ENCODE peak calls at places on chromosome 6, in four cellular contexts. W is activated CD8-positive, alpha-beta T cell treated with anti-CD3 and anti-CD28 coated beads for 36 hours; X is HFF-Myc; S is glutamatergic neuron. O is an unnamed sample.

GRCh38 chr6:112665114-112665513 is 318.0 kb downstream of the RFPL4B start:
- DNase-seq in W (no peak), X (no peak), S (no peak), O (no peak)

GRCh38 chr6:29685718-29686326 is 4.9 kb upstream of the ZFP57 start:
- DNase-seq in W (no peak), X (no peak), S (no peak), O (no peak)

GRCh38 chr6:31270788-31271640 is 878 bp downstream of the HLA-C start:
- DNase-seq in W (peak), X (no peak), S (peak), O (no peak)

GRCh38 chr6:26561533-26562466 is 23.6 kb downstream of the HMGN4 start:
- DNase-seq in X (no peak), S (no peak), W (no peak), O (no peak)

GRCh38 chr6:134373282-134373922 is 55.5 kb upstream of the SGK1 start:
- DNase-seq in W (peak), S (no peak), X (no peak), O (peak)

GRCh38 chr6:21595265-21595950 is 1.9 kb downstream of the SOX4 start:
- DNase-seq in X (no peak), S (no peak), W (peak), O (no peak)

GRCh38 chr6:141024526-141024925 is 1108.2 kb upstream of the GJE1 start:
- DNase-seq in S (no peak), W (no peak), X (no peak), O (no peak)

GRCh38 chr6:37793067-37793466 is 26.5 kb upstream of the ZFAND3 start:
- DNase-seq in X (no peak), S (peak), W (no peak), O (no peak)

GRCh38 chr6:161403717-161404116 is 129.9 kb upstream of the AGPAT4 start:
- DNase-seq in X (no peak), W (no peak), S (no peak), O (no peak)

GRCh38 chr6:145823322-145823944 is 8.8 kb upstream of the FBXO30 start:
- DNase-seq in X (no peak), S (no peak), W (peak), O (no peak)

GRCh38 chr6:124882580-124883393 is 79.5 kb upstream of the RNF217 start:
- DNase-seq in X (no peak), S (no peak), W (no peak), O (peak)

GRCh38 chr6:124879992-124880355 is 82.3 kb upstream of the RNF217 start:
- DNase-seq in S (no peak), X (no peak), W (no peak), O (no peak)

GRCh38 chr6:124879110-124879991 is 82.9 kb upstream of the RNF217 start:
- DNase-seq in W (no peak), S (no peak), X (no peak), O (no peak)

GRCh38 chr6:124885171-124885570 is 77.1 kb upstream of the RNF217 start:
- DNase-seq in S (no peak), W (no peak), X (no peak), O (no peak)

DNA sequence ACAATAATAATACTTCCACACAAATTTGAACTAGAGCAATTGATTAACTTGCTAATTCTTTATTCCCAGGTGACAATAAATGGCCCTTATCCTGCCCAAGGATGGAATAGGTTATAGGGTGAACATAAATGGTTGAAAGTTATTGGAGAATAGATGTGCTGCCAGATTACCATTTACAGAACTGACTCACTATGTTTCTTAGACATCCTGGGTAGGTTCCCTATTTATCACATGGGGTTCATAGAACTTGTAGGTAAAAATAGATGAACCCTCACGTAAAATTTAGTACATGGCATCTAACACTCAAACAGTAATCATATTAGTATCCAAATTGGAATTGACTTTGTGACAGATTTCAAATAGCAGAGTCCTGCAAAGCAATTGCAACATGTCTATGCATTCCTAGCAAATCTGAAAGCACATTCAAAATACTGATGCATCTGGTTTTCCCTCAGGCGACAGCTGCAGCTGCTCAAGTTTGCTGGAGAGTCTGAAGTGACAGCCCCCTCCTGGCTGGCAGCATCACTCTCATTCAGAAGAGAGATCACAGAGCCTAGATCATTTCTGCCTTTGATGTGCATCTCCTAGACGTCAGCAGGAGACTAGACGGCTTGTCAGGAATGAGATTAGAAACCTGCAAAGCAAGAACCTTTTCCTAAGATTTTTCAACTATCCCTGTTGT is 80.2 kb upstream of the RNF217 start:
- DNase-seq in X (no peak), S (peak), W (no peak), O (no peak)
- TF ChIP-seq CTCF in X (no peak), S (no peak), W (no peak), O (no peak)

GRCh38 chr6:106685833-106686232 is 56.5 kb downstream of the QRSL1 start:
- DNase-seq in S (no peak), X (no peak), W (no peak), O (no peak)

GRCh38 chr6:106692823-106693216 is 63.4 kb downstream of the QRSL1 start:
- DNase-seq in W (no peak), X (no peak), S (no peak), O (no peak)

GRCh38 chr6:106692112-106692822 is 62.9 kb downstream of the QRSL1 start:
- DNase-seq in X (no peak), S (no peak), W (no peak), O (no peak)

GRCh38 chr6:106684011-106684410 is 54.6 kb downstream of the QRSL1 start:
- DNase-seq in S (no peak), X (no peak), W (no peak), O (no peak)

DNA sequence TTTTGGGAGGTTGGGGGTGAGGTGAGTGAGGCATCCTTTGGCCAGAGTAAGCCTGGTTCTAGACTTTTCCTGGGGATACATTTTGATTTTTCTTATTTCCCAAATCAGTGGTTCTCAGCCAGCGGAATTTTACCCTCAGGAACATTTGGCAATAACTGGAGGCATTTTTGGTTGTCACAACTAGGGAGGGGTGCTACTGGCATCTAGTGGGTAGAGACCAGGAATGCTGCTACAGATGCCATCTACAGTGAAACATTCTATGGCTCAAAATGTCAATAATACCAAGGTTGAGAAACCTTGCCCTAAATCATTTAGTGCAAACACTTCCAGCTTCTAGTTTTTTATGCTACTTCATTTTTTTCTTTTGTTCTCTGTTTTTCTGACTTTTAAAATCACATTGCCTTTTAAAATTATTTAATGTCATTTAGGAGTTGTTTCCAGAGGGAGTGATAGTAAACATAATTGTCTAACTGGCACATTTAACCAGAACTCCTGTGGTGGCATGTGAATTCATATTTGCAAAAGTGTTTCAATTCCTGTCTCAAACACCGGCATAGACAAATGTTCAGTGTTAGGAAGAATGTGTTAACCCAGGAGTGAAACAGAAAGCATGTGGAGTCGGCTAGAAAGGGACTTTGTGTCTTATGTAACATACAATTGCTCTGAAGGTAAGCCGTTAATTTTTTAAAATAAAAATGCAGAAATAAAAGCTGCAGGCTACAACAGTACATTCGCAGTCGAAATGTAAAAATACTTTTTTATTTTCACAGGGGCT is 59.0 kb downstream of the QRSL1 start:
- DNase-seq in X (no peak), S (no peak), W (no peak), O (no peak)
- TF ChIP-seq CTCF in X (no peak), S (no peak), W (no peak), O (no peak)

GRCh38 chr6:17600527-17601388 is 656 bp downstream of the FAM8A1 start:
- DNase-seq in S (peak), X (no peak), W (peak), O (no peak)
- TF ChIP-seq CTCF in S (no peak), X (no peak), W (no peak), O (no peak)

DNA sequence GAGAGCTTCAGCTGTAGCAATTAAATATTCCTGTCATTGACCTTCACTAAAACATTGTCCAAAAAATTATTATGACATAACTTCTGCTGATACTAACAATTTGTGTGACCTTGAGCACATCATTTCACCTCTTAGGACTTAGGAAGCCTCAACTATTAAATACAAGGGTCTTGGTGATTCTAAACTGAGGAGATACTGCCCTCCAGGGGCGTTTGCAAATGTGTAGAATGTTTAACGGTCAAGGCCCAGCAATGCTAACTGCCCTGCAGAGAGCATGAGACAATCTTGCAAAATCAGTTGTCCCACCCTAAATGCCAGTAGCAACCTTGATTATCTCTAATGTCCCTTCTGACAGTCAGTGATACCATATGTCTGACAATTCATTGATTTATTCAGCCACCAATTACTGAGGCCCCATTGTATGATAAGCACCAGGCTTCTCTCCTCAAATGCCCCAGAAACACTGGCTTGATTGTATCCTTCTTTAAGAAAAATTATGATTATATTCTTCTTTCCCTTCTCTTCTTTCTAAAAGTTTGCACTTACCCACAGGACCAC is 284.1 kb upstream of the PLN start:
- DNase-seq in X (no peak), S (peak), W (peak), O (no peak)
- TF ChIP-seq CTCF in X (no peak), S (no peak), W (no peak), O (no peak)